ENCODE peak calls at places on chromosomes 6 and 20, in seven cellular contexts. O is coronary artery, M is PC-9, R is OCI-LY7, U is stomach, P is breast epithelium, A is left lung. T is an unnamed sample.

GRCh38 chr6:36914227-36914794 is 28.6 kb downstream of the C6orf89 start:
- DNase-seq in R (no peak), M (peak), A (no peak), P (peak), U (peak), O (no peak), T (no peak)

GRCh38 chr20:63735859-63736718 is at the start of gene LIME1:
- DNase-seq in A (no peak), O (no peak), R (peak), U (peak), P (no peak), M (no peak), T (no peak)

GRCh38 chr6:6581014-6581413 is 7.5 kb upstream of the LY86 start:
- DNase-seq in A (no peak), U (no peak), P (no peak), R (no peak), M (no peak), O (no peak), T (no peak)

GRCh38 chr6:124719951-124720350 is 242.3 kb upstream of the RNF217 start:
- DNase-seq in R (no peak), A (no peak), P (no peak), O (no peak), M (no peak), U (no peak), T (no peak)

GRCh38 chr20:59102722-59103415 is 60.3 kb upstream of the PRELID3B start:
- DNase-seq in O (no peak), R (no peak), M (no peak), P (no peak), U (no peak), A (no peak), T (no peak)

GRCh38 chr20:40997116-40997515 is 31.5 kb upstream of the TOP1 start:
- DNase-seq in P (no peak), M (no peak), R (peak), U (no peak), A (no peak), O (no peak), T (no peak)

GRCh38 chr6:109762166-109762565 is 71.1 kb downstream of the FIG4 start:
- DNase-seq in P (no peak), R (no peak), O (no peak), M (no peak), U (no peak), A (no peak), T (no peak)

GRCh38 chr6:131368077-131368911 is 204.7 kb upstream of the ARG1 start:
- DNase-seq in P (peak), M (peak), U (peak), R (peak), O (no peak), A (peak), T (no peak)

GRCh38 chr6:156731436-156731835 is 45.7 kb upstream of the ARID1B start:
- DNase-seq in P (no peak), M (peak), O (no peak), U (no peak), A (no peak), R (no peak), T (peak)

GRCh38 chr20:45450097-45450818 is 19.3 kb upstream of the WFDC2 start:
- DNase-seq in R (peak), U (no peak), M (no peak), A (no peak), O (no peak), P (no peak), T (peak)

DNA sequence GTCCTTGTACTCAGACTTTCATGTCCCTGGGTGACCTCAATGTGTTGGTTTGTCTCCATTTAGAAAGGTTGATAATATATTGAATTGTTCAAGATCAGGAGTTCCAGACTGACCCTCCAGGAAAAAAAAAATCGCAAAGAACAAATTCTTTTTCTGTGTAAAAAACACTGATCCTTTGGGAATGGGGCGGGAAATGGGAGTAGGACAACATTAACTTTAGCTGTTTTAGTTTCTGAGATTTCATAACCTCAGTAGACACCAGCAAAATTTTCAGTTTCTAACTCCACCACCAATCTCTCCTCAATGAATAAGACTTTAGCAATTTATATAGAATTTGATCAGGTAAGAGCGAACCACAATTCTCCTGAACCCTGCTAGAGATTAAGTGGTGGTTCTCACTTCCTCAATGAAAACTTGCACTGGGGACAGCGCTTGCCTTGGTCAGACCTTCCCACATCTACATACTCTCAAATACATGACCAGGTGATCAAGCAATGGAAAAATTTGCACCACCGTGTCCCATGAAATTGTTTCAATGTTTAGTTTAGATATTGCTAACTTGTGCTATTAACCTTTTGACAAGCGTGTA is 231.2 kb upstream of the PLN start:
- DNase-seq in R (no peak), A (no peak), P (no peak), O (no peak), M (no peak), U (no peak), T (no peak)
- H3K27ac ChIP-seq in R (no peak), A (peak), P (no peak), O (peak), M (no peak), U (peak), T (no peak)

GRCh38 chr6:106084106-106084963 is 1.8 kb upstream of the PRDM1 start:
- DNase-seq in R (peak), U (no peak), A (no peak), O (no peak), P (no peak), M (no peak), T (peak)
- TF ChIP-seq CTCF in R (peak), U (no peak), A (peak), O (no peak), P (no peak), M (no peak), T (peak)

GRCh38 chr6:35015476-35015875 is 125.7 kb downstream of the TCP11 start:
- DNase-seq in A (no peak), U (no peak), O (no peak), R (no peak), P (no peak), M (no peak), T (no peak)

GRCh38 chr6:35014786-35015185 is 125.7 kb downstream of the ANKS1A start:
- DNase-seq in O (no peak), R (no peak), U (no peak), M (no peak), P (no peak), A (no peak), T (no peak)

GRCh38 chr6:35016417-35017221 is 124.5 kb downstream of the TCP11 start:
- DNase-seq in O (no peak), P (no peak), R (no peak), U (peak), A (no peak), M (no peak), T (no peak)

GRCh38 chr6:35017461-35018183 is 123.5 kb downstream of the TCP11 start:
- DNase-seq in U (no peak), P (no peak), A (peak), M (no peak), R (no peak), O (peak), T (no peak)

GRCh38 chr6:35015996-35016395 is 125.1 kb downstream of the TCP11 start:
- DNase-seq in P (no peak), R (no peak), O (no peak), A (no peak), U (no peak), M (no peak), T (no peak)
- H3K27ac ChIP-seq in P (no peak), R (no peak), O (no peak), A (peak), U (peak), M (no peak), T (no peak)

DNA sequence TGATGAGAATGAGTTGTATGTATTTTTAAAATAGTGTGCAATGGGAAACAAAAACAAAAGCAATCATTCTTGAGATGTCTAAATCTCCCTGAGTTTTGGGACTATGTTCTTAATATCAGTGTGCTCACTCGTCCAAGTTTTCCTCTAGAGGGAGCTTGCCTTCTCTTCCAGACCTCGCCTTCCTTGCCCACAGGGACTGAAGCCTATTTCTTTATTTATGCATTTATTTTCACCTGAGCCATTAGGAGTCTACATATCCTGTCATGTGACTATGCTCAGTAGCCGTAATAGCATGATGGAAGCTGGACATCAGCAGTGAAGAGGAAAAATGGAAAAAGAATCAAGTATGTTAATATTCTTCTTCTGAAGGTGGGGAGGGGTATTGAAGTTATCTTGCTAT is 131.2 kb downstream of the SH3BGRL2 start:
- DNase-seq in U (no peak), M (no peak), P (no peak), O (no peak), R (no peak), A (no peak), T (peak)
- TF ChIP-seq CTCF in U (no peak), M (no peak), P (no peak), O (no peak), R (no peak), A (no peak), T (peak)

GRCh38 chr20:5197847-5198650 is 71.2 kb downstream of the CDS2 start:
- DNase-seq in P (no peak), R (no peak), A (no peak), O (no peak), M (no peak), U (no peak), T (no peak)

GRCh38 chr20:5197270-5197827 is 70.5 kb downstream of the CDS2 start:
- DNase-seq in A (no peak), O (no peak), P (no peak), M (no peak), R (no peak), U (no peak), T (no peak)

GRCh38 chr20:5198651-5198924 is 71.8 kb downstream of the CDS2 start:
- DNase-seq in M (no peak), P (no peak), U (no peak), A (no peak), R (no peak), O (no peak), T (no peak)

GRCh38 chr20:5192570-5193431 is 66.0 kb downstream of the CDS2 start:
- DNase-seq in O (no peak), M (no peak), U (no peak), A (no peak), R (peak), P (no peak), T (no peak)

DNA sequence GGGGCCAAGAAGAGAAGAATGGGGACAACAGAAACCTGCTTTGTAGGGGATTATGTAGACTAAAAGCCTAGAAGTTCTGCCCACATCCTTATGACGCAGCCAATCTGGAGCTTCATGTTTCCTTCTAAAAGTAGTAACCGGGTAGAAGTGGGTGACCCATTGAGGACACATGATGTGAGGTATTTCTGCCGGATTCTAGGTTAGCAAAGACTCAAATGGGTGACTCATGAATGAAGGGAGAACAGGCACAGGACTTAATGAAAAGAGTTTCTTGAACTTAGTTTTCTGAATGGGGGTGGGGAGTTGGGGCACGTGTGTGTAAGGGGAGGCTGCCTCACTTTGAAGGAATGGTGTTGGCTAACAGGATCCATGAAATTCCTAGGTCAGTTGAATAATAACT is 68.8 kb downstream of the CDS2 start:
- DNase-seq in M (no peak), A (no peak), U (no peak), R (no peak), O (no peak), P (no peak), T (peak)
- H3K27ac ChIP-seq in M (no peak), A (no peak), U (no peak), R (no peak), O (no peak), P (no peak), T (no peak)